ENCODE peak calls at places on chromosomes 3 and 15, in ten cellular contexts. One of them, this sample, is unnamed.

GRCh38 chr3:39434574-39434973 is 28.1 kb downstream of the RPSA start:
- DNase-seq in GM23248: peak
- DNase-seq in Panc1: no peak
- DNase-seq in WERI-Rb-1: no peak
- DNase-seq in lung: no peak
- DNase-seq in stomach: no peak
- DNase-seq in pancreas: no peak
- DNase-seq in CD8-positive, alpha-beta T cell: no peak
- DNase-seq in transverse colon: no peak
- DNase-seq in right atrium auricular region: peak
- DNase-seq in this sample: no peak

GRCh38 chr15:52385670-52386069 is 90.1 kb upstream of the MYO5C start:
- DNase-seq in GM23248: no peak
- DNase-seq in Panc1: no peak
- DNase-seq in WERI-Rb-1: no peak
- DNase-seq in lung: no peak
- DNase-seq in stomach: no peak
- DNase-seq in pancreas: no peak
- DNase-seq in CD8-positive, alpha-beta T cell: no peak
- DNase-seq in transverse colon: no peak
- DNase-seq in right atrium auricular region: no peak
- DNase-seq in this sample: no peak

GRCh38 chr3:101453966-101454365 is 59.0 kb downstream of the SENP7 start:
- DNase-seq in GM23248: peak
- DNase-seq in Panc1: no peak
- DNase-seq in WERI-Rb-1: no peak
- DNase-seq in lung: no peak
- DNase-seq in stomach: no peak
- DNase-seq in pancreas: no peak
- DNase-seq in CD8-positive, alpha-beta T cell: no peak
- DNase-seq in transverse colon: no peak
- DNase-seq in right atrium auricular region: no peak
- DNase-seq in this sample: no peak

GRCh38 chr3:118710532-118710931 is 324.1 kb downstream of the IGSF11 start:
- DNase-seq in GM23248: no peak
- DNase-seq in Panc1: no peak
- DNase-seq in WERI-Rb-1: no peak
- DNase-seq in lung: no peak
- DNase-seq in stomach: no peak
- DNase-seq in pancreas: no peak
- DNase-seq in CD8-positive, alpha-beta T cell: no peak
- DNase-seq in transverse colon: no peak
- DNase-seq in right atrium auricular region: no peak
- DNase-seq in this sample: no peak

GRCh38 chr15:26365077-26365476 is 407.8 kb downstream of the GABRB3 start:
- DNase-seq in GM23248: no peak
- DNase-seq in Panc1: no peak
- DNase-seq in WERI-Rb-1: no peak
- DNase-seq in lung: no peak
- DNase-seq in stomach: no peak
- DNase-seq in pancreas: no peak
- DNase-seq in CD8-positive, alpha-beta T cell: no peak
- DNase-seq in transverse colon: no peak
- DNase-seq in right atrium auricular region: no peak
- DNase-seq in this sample: no peak

GRCh38 chr3:88180398-88180999 is 30.7 kb downstream of the C3orf38 start:
- DNase-seq in GM23248: peak
- DNase-seq in Panc1: peak
- DNase-seq in WERI-Rb-1: peak
- DNase-seq in lung: no peak
- DNase-seq in stomach: no peak
- DNase-seq in pancreas: no peak
- DNase-seq in CD8-positive, alpha-beta T cell: peak
- DNase-seq in transverse colon: no peak
- DNase-seq in right atrium auricular region: no peak
- DNase-seq in this sample: no peak

GRCh38 chr3:194608981-194609380 is 24.2 kb downstream of the TMEM44 start:
- DNase-seq in GM23248: no peak
- DNase-seq in Panc1: no peak
- DNase-seq in WERI-Rb-1: no peak
- DNase-seq in lung: no peak
- DNase-seq in stomach: no peak
- DNase-seq in pancreas: no peak
- DNase-seq in CD8-positive, alpha-beta T cell: no peak
- DNase-seq in transverse colon: no peak
- DNase-seq in right atrium auricular region: no peak
- DNase-seq in this sample: no peak

GRCh38 chr3:151925876-151926275 is 52.4 kb downstream of the SUCNR1 start:
- DNase-seq in GM23248: peak
- DNase-seq in Panc1: no peak
- DNase-seq in WERI-Rb-1: no peak
- DNase-seq in lung: no peak
- DNase-seq in stomach: no peak
- DNase-seq in pancreas: no peak
- DNase-seq in CD8-positive, alpha-beta T cell: no peak
- DNase-seq in transverse colon: no peak
- DNase-seq in right atrium auricular region: no peak
- DNase-seq in this sample: no peak

GRCh38 chr3:43180027-43180426 is 74.1 kb upstream of the POMGNT2 start:
- DNase-seq in GM23248: peak
- DNase-seq in Panc1: no peak
- DNase-seq in WERI-Rb-1: no peak
- DNase-seq in lung: no peak
- DNase-seq in stomach: no peak
- DNase-seq in pancreas: no peak
- DNase-seq in CD8-positive, alpha-beta T cell: peak
- DNase-seq in transverse colon: peak
- DNase-seq in right atrium auricular region: no peak
- DNase-seq in this sample: no peak

GRCh38 chr3:129161860-129162271 is 1.0 kb upstream of the ISY1 start:
- DNase-seq in GM23248: peak
- DNase-seq in Panc1: no peak
- DNase-seq in WERI-Rb-1: no peak
- DNase-seq in lung: no peak
- DNase-seq in stomach: no peak
- DNase-seq in pancreas: no peak
- DNase-seq in CD8-positive, alpha-beta T cell: peak
- DNase-seq in transverse colon: no peak
- DNase-seq in right atrium auricular region: no peak
- DNase-seq in this sample: no peak

GRCh38 chr3:127072221-127072771 is 89.4 kb downstream of the PLXNA1 start:
- DNase-seq in GM23248: no peak
- DNase-seq in Panc1: no peak
- DNase-seq in WERI-Rb-1: no peak
- DNase-seq in lung: no peak
- DNase-seq in stomach: no peak
- DNase-seq in pancreas: no peak
- DNase-seq in CD8-positive, alpha-beta T cell: no peak
- DNase-seq in transverse colon: no peak
- DNase-seq in right atrium auricular region: no peak
- DNase-seq in this sample: no peak

GRCh38 chr3:127073931-127074820 is 91.3 kb downstream of the PLXNA1 start:
- DNase-seq in GM23248: peak
- DNase-seq in Panc1: no peak
- DNase-seq in WERI-Rb-1: no peak
- DNase-seq in lung: no peak
- DNase-seq in stomach: no peak
- DNase-seq in pancreas: no peak
- DNase-seq in CD8-positive, alpha-beta T cell: no peak
- DNase-seq in transverse colon: no peak
- DNase-seq in right atrium auricular region: no peak
- DNase-seq in this sample: no peak

GRCh38 chr3:127072971-127073851 is 90.3 kb downstream of the PLXNA1 start:
- DNase-seq in GM23248: no peak
- DNase-seq in Panc1: no peak
- DNase-seq in WERI-Rb-1: no peak
- DNase-seq in lung: no peak
- DNase-seq in stomach: no peak
- DNase-seq in pancreas: peak
- DNase-seq in CD8-positive, alpha-beta T cell: no peak
- DNase-seq in transverse colon: no peak
- DNase-seq in right atrium auricular region: no peak
- DNase-seq in this sample: no peak

GRCh38 chr3:127077068-127077467 is 94.2 kb downstream of the PLXNA1 start:
- DNase-seq in GM23248: no peak
- DNase-seq in Panc1: no peak
- DNase-seq in WERI-Rb-1: peak
- DNase-seq in lung: peak
- DNase-seq in stomach: no peak
- DNase-seq in pancreas: no peak
- DNase-seq in CD8-positive, alpha-beta T cell: no peak
- DNase-seq in transverse colon: no peak
- DNase-seq in right atrium auricular region: no peak
- DNase-seq in this sample: no peak

DNA sequence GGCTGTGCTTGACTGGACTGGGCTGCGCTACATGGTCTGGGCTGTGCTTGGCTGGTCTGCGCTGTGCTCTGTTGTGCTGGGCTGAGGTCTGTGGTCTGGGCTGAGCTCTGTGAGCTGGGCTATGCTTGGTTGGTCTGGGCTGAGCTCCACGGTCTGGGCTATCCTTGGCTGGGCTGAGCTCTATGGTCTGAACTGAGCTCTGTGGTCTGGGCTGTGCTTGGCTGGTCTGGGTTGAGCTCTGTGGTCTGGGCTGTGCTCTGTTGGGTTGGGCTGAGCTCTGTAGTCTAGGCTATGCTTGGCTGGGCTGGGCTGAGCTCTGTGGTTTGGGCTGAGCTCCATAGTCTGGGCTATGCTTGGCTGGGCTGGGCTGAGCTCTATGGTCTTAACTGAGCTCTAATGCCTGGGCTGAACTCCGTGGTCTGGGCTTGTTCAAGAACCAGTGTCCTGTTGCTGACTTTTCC is 92.0 kb downstream of the PLXNA1 start:
- DNase-seq in GM23248: peak
- DNase-seq in Panc1: no peak
- DNase-seq in WERI-Rb-1: peak
- DNase-seq in lung: no peak
- DNase-seq in stomach: no peak
- DNase-seq in pancreas: peak
- DNase-seq in CD8-positive, alpha-beta T cell: no peak
- DNase-seq in transverse colon: no peak
- DNase-seq in right atrium auricular region: no peak
- DNase-seq in this sample: peak
- H3K27ac ChIP-seq in GM23248: peak
- H3K27ac ChIP-seq in Panc1: no peak
- H3K27ac ChIP-seq in WERI-Rb-1: peak
- H3K27ac ChIP-seq in lung: no peak
- H3K27ac ChIP-seq in stomach: no peak
- H3K27ac ChIP-seq in pancreas: no peak
- H3K27ac ChIP-seq in CD8-positive, alpha-beta T cell: no peak
- H3K27ac ChIP-seq in transverse colon: no peak
- H3K27ac ChIP-seq in right atrium auricular region: no peak
- H3K27ac ChIP-seq in this sample: no peak

DNA sequence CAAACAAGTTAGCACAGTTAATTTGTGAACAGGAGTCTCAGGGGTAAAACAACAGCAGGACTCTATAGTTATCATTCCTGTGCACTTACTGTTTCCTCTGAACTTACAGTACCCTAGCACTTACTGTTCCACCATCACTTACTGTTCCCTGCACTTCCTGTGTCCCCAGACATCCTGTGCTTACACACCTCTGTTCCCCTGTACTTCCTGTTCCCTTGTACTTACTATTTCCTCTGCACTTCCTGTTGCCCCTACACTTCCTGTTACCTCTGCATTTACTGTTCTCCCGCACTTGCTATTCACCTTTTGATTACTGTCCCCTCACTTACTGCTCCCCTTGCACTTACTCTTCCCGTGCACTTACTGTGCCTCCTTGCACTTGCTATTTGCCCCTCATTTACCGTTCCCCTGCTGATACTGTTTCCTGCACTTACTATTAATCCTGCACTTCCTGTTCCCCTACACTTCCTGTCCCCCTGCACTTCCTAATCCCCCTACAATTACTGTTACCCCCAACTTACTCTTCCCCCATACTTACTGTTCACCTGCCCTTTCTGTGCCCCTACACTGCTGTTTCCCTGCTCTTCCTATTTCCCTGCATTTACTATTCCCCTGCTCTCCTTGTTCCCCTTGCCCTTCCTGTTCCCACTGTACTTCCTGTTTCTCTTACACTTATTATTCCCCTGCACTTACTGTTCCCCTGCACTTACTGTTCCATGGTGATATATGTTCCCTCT is 30.3 kb downstream of the TPRA1 start:
- DNase-seq in GM23248: no peak
- DNase-seq in Panc1: no peak
- DNase-seq in WERI-Rb-1: no peak
- DNase-seq in lung: no peak
- DNase-seq in stomach: no peak
- DNase-seq in pancreas: no peak
- DNase-seq in CD8-positive, alpha-beta T cell: no peak
- DNase-seq in transverse colon: no peak
- DNase-seq in right atrium auricular region: no peak
- DNase-seq in this sample: no peak
- H3K4me3 ChIP-seq in GM23248: no peak
- H3K4me3 ChIP-seq in Panc1: no peak
- H3K4me3 ChIP-seq in WERI-Rb-1: no peak
- H3K4me3 ChIP-seq in lung: no peak
- H3K4me3 ChIP-seq in stomach: no peak
- H3K4me3 ChIP-seq in pancreas: no peak
- H3K4me3 ChIP-seq in CD8-positive, alpha-beta T cell: no peak
- H3K4me3 ChIP-seq in transverse colon: no peak
- H3K4me3 ChIP-seq in right atrium auricular region: no peak
- H3K4me3 ChIP-seq in this sample: no peak

GRCh38 chr3:100069472-100069871 is 44.8 kb downstream of the FILIP1L start:
- DNase-seq in GM23248: no peak
- DNase-seq in Panc1: no peak
- DNase-seq in WERI-Rb-1: no peak
- DNase-seq in lung: no peak
- DNase-seq in stomach: no peak
- DNase-seq in pancreas: no peak
- DNase-seq in CD8-positive, alpha-beta T cell: no peak
- DNase-seq in transverse colon: no peak
- DNase-seq in right atrium auricular region: no peak
- DNase-seq in this sample: no peak
- H3K27ac ChIP-seq in GM23248: no peak
- H3K27ac ChIP-seq in Panc1: no peak
- H3K27ac ChIP-seq in WERI-Rb-1: no peak
- H3K27ac ChIP-seq in lung: no peak
- H3K27ac ChIP-seq in stomach: no peak
- H3K27ac ChIP-seq in pancreas: no peak
- H3K27ac ChIP-seq in CD8-positive, alpha-beta T cell: no peak
- H3K27ac ChIP-seq in transverse colon: no peak
- H3K27ac ChIP-seq in right atrium auricular region: peak
- H3K27ac ChIP-seq in this sample: peak

DNA sequence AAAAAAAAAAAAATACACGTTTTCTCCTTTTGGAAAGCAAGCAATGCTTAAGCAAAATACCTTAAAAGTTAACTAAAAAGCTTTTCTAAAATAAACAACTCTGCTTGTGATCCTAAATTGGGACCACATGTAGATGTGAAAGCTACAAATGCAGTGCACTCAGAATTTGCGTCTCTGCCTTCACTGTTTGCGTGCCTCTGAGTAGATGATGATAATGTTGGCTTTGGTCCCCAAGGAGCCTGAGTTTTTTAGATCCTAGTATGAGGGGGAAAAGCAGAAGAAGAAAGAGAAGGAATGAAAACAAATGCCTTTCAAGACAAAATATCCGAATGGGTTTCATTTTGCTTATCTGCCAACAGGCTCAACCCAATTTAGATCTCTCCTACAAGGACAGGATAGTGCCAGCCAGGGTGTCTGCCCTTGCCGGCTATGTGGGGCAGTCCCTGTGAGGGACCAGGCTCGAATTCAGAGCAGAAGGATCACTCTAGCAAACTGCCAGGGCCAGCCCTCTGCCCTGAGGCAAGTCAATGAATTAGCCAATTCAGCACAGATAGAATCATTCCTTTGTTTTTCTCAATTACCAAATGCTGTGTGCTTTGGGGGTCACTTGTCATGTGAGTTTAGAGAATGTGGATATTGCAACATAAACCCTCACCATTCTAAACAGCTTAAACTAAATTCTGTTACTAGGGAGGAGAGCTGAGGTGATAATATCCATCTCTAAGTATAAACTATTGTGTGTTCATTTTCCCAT is 28.5 kb downstream of the SCG5 start:
- DNase-seq in GM23248: peak
- DNase-seq in Panc1: no peak
- DNase-seq in WERI-Rb-1: no peak
- DNase-seq in lung: no peak
- DNase-seq in stomach: no peak
- DNase-seq in pancreas: no peak
- DNase-seq in CD8-positive, alpha-beta T cell: no peak
- DNase-seq in transverse colon: no peak
- DNase-seq in right atrium auricular region: no peak
- DNase-seq in this sample: peak
- H3K4me3 ChIP-seq in GM23248: peak
- H3K4me3 ChIP-seq in Panc1: no peak
- H3K4me3 ChIP-seq in WERI-Rb-1: no peak
- H3K4me3 ChIP-seq in lung: no peak
- H3K4me3 ChIP-seq in stomach: no peak
- H3K4me3 ChIP-seq in pancreas: no peak
- H3K4me3 ChIP-seq in CD8-positive, alpha-beta T cell: no peak
- H3K4me3 ChIP-seq in transverse colon: no peak
- H3K4me3 ChIP-seq in right atrium auricular region: no peak
- H3K4me3 ChIP-seq in this sample: no peak